ENCODE peak calls at places on chromosomes 3 and 15, in seven cellular contexts. D is NAMALWA; V is effector CD4-positive, alpha-beta T cell; S is stomach; T is stimulated activated CD4-positive, alpha-beta T cell treated with anti-CD3 and anti-CD28 coated beads, Interleukin-15, amount 100 ng/mL, for 24 hours; A is CD4-positive, alpha-beta memory T cell; U is GM18507. O is an unnamed sample.

GRCh38 chr15:90037510-90037860 is 36.4 kb downstream of the ZNF710 start:
- DNase-seq in D (no peak), V (no peak), S (no peak), T (no peak), A (no peak), U (no peak), O (no peak)

GRCh38 chr3:54570008-54570407 is 357.9 kb downstream of the LRTM1 start:
- DNase-seq in D (no peak), V (no peak), S (no peak), T (no peak), A (no peak), U (no peak), O (no peak)

GRCh38 chr3:186534113-186534669 is 10.0 kb downstream of the CRYGS start:
- DNase-seq in D (peak; percentile 87), V (peak; percentile 16), S (no peak), T (peak; percentile 70), A (peak; percentile 89), U (no peak), O (peak; percentile 45)

GRCh38 chr15:59567369-59567768 is 44.2 kb upstream of the GCNT3 start:
- DNase-seq in D (no peak), V (no peak), S (peak; percentile 17), T (no peak), A (no peak), U (no peak), O (no peak)

GRCh38 chr15:47360296-47360695 is 357.0 kb upstream of the SEMA6D start:
- DNase-seq in D (no peak), V (no peak), S (no peak), T (no peak), A (no peak), U (no peak), O (no peak)

GRCh38 chr3:41216993-41217392 is 17.7 kb downstream of the CTNNB1 start:
- DNase-seq in D (no peak), V (no peak), S (no peak), T (no peak), A (no peak), U (no peak), O (no peak)

GRCh38 chr15:72284781-72285180 is 12.4 kb upstream of the PARP6 start:
- DNase-seq in D (no peak), V (no peak), S (no peak), T (no peak), A (no peak), U (no peak), O (no peak)

GRCh38 chr3:110618512-110619226 is 452.9 kb upstream of the NECTIN3 start:
- DNase-seq in D (no peak), V (no peak), S (no peak), T (no peak), A (no peak), U (no peak), O (no peak)

GRCh38 chr3:172156309-172156998 is 117.1 kb downstream of the FNDC3B start:
- DNase-seq in D (no peak), V (no peak), S (peak; percentile 85), T (no peak), A (no peak), U (no peak), O (no peak)

GRCh38 chr3:177813322-177813721 is 616.0 kb upstream of the TBL1XR1 start:
- DNase-seq in D (no peak), V (no peak), S (peak; percentile 61), T (no peak), A (no peak), U (no peak), O (no peak)

GRCh38 chr15:63045438-63046278 is 3.1 kb downstream of the TPM1 start:
- DNase-seq in D (no peak), V (no peak), S (no peak), T (no peak), A (no peak), U (no peak), O (no peak)

GRCh38 chr3:149828390-149828789 is 15.4 kb downstream of the RNF13 start:
- DNase-seq in D (no peak), V (no peak), S (no peak), T (no peak), A (peak; percentile 5), U (no peak), O (no peak)

GRCh38 chr3:177831361-177831760 is 634.1 kb upstream of the TBL1XR1 start:
- DNase-seq in D (no peak), V (no peak), S (no peak), T (no peak), A (no peak), U (no peak), O (no peak)

GRCh38 chr3:57855943-57856342 is 99.8 kb downstream of the SLMAP start:
- DNase-seq in D (no peak), V (no peak), S (no peak), T (no peak), A (no peak), U (no peak), O (no peak)

GRCh38 chr15:60799885-60800728 is 321.2 kb upstream of the ICE2 start:
- DNase-seq in D (no peak), V (no peak), S (no peak), T (peak; percentile 51), A (peak; percentile 56), U (no peak), O (no peak)

GRCh38 chr3:4588410-4588809 is 95.3 kb downstream of the ITPR1 start:
- DNase-seq in D (no peak), V (no peak), S (no peak), T (no peak), A (no peak), U (no peak), O (no peak)

GRCh38 chr15:62901916-62902554 is 140.5 kb upstream of the TPM1 start:
- DNase-seq in D (no peak), V (no peak), S (no peak), T (no peak), A (no peak), U (no peak), O (no peak)

GRCh38 chr3:42829083-42829627 is 19.9 kb downstream of the ACKR2 start:
- DNase-seq in D (no peak), V (no peak), S (no peak), T (no peak), A (no peak), U (no peak), O (no peak)

GRCh38 chr3:13371100-13372075 is 48.7 kb downstream of the NUP210 start:
- DNase-seq in D (no peak), V (no peak), S (peak; percentile 34), T (no peak), A (no peak), U (no peak), O (no peak)

GRCh38 chr3:4976109-4976508 is 3.1 kb upstream of the BHLHE40 start:
- DNase-seq in D (peak; percentile 81), V (no peak), S (peak; percentile 48), T (peak; percentile 75), A (no peak), U (no peak), O (peak; percentile 75)

GRCh38 chr15:26841514-26841913 is 25.3 kb upstream of the GABRA5 start:
- DNase-seq in D (no peak), V (no peak), S (no peak), T (no peak), A (no peak), U (no peak), O (no peak)

GRCh38 chr3:197234947-197235914 is 63.2 kb downstream of the DLG1 start:
- DNase-seq in D (no peak), V (no peak), S (no peak), T (no peak), A (no peak), U (no peak), O (no peak)

GRCh38 chr3:30471076-30471475 is 135.3 kb upstream of the TGFBR2 start:
- DNase-seq in D (no peak), V (no peak), S (no peak), T (no peak), A (no peak), U (no peak), O (no peak)

GRCh38 chr3:69890691-69891090 is 108.8 kb upstream of the SAMMSON start:
- DNase-seq in D (no peak), V (no peak), S (no peak), T (no peak), A (no peak), U (no peak), O (no peak)

GRCh38 chr3:177410734-177411133 is 213.5 kb upstream of the TBL1XR1 start:
- DNase-seq in D (peak; percentile 9), V (no peak), S (peak; percentile 75), T (no peak), A (no peak), U (no peak), O (peak; percentile 7)

GRCh38 chr15:72034351-72034750 is 83.6 kb downstream of the MYO9A start:
- DNase-seq in D (no peak), V (no peak), S (no peak), T (no peak), A (no peak), U (no peak), O (no peak)

GRCh38 chr3:20857636-20858035 is 671.6 kb upstream of the SGO1 start:
- DNase-seq in D (no peak), V (no peak), S (no peak), T (no peak), A (no peak), U (no peak), O (no peak)

GRCh38 chr3:158095302-158095997 is 10.8 kb downstream of the SHOX2 start:
- DNase-seq in D (no peak), V (no peak), S (no peak), T (no peak), A (no peak), U (no peak), O (no peak)

GRCh38 chr3:61173685-61174084 is 77.6 kb downstream of the FHIT start:
- DNase-seq in D (no peak), V (no peak), S (no peak), T (no peak), A (no peak), U (no peak), O (no peak)

GRCh38 chr3:24505678-24506560 is 11.3 kb upstream of the THRB start:
- DNase-seq in D (no peak), V (no peak), S (no peak), T (no peak), A (no peak), U (no peak), O (no peak)

GRCh38 chr3:14537590-14538450 is 2.3 kb downstream of the GRIP2 start:
- DNase-seq in D (peak; percentile 54), V (no peak), S (no peak), T (peak; percentile 13), A (no peak), U (no peak), O (no peak)

GRCh38 chr3:16801698-16802097 is 83.1 kb upstream of the PLCL2 start:
- DNase-seq in D (peak; percentile 82), V (no peak), S (no peak), T (no peak), A (peak; percentile 57), U (no peak), O (peak; percentile 16)

GRCh38 chr3:190877925-190878324 is 15.4 kb upstream of the GMNC start:
- DNase-seq in D (peak; percentile 58), V (no peak), S (no peak), T (peak; percentile 18), A (no peak), U (no peak), O (no peak)

GRCh38 chr3:67724434-67724833 is 70.0 kb upstream of the SUCLG2 start:
- DNase-seq in D (no peak), V (no peak), S (no peak), T (no peak), A (no peak), U (no peak), O (no peak)

GRCh38 chr3:130699765-130700164 is 46.9 kb downstream of the PIK3R4 start:
- DNase-seq in D (peak; percentile 71), V (no peak), S (no peak), T (no peak), A (no peak), U (peak; percentile 7), O (peak; percentile 4)